ENCODE peak calls at places on chromosomes 2 and 18, in ten cellular contexts. One of them, this sample, is unnamed.

GRCh38 chr18:79608535-79608934 is 71.1 kb upstream of the CTDP1 start:
- DNase-seq in astrocyte of the spinal cord: no peak
- DNase-seq in brain microvascular endothelial cell: no peak
- DNase-seq in heart left ventricle: peak
- DNase-seq in NCI-H524: no peak
- DNase-seq in CD8-positive, alpha-beta T cell: no peak
- DNase-seq in left lung: peak
- DNase-seq in EH: no peak
- DNase-seq in amygdala: no peak
- DNase-seq in NCI-H1105: no peak
- DNase-seq in this sample: no peak

GRCh38 chr2:184067502-184067901 is 530.8 kb upstream of the ZNF804A start:
- DNase-seq in heart left ventricle: no peak
- DNase-seq in CD8-positive, alpha-beta T cell: no peak
- DNase-seq in EH: no peak
- DNase-seq in left lung: no peak
- DNase-seq in NCI-H524: no peak
- DNase-seq in NCI-H1105: no peak
- DNase-seq in amygdala: no peak
- DNase-seq in brain microvascular endothelial cell: no peak
- DNase-seq in astrocyte of the spinal cord: no peak
- DNase-seq in this sample: no peak

GRCh38 chr18:43279015-43279758 is 1.9 kb upstream of the SYT4 start:
- DNase-seq in amygdala: peak
- DNase-seq in NCI-H524: peak
- DNase-seq in CD8-positive, alpha-beta T cell: no peak
- DNase-seq in astrocyte of the spinal cord: peak
- DNase-seq in brain microvascular endothelial cell: no peak
- DNase-seq in left lung: no peak
- DNase-seq in heart left ventricle: no peak
- DNase-seq in NCI-H1105: peak
- DNase-seq in EH: no peak
- DNase-seq in this sample: no peak

GRCh38 chr2:96773922-96774321 is 13.2 kb downstream of the CNNM4 start:
- DNase-seq in amygdala: no peak
- DNase-seq in brain microvascular endothelial cell: no peak
- DNase-seq in astrocyte of the spinal cord: no peak
- DNase-seq in left lung: no peak
- DNase-seq in NCI-H524: no peak
- DNase-seq in NCI-H1105: peak
- DNase-seq in EH: no peak
- DNase-seq in heart left ventricle: no peak
- DNase-seq in CD8-positive, alpha-beta T cell: peak
- DNase-seq in this sample: no peak

GRCh38 chr18:56019156-56019555 is 431.2 kb upstream of the TCF4 start:
- DNase-seq in left lung: no peak
- DNase-seq in astrocyte of the spinal cord: no peak
- DNase-seq in brain microvascular endothelial cell: no peak
- DNase-seq in NCI-H524: no peak
- DNase-seq in CD8-positive, alpha-beta T cell: no peak
- DNase-seq in amygdala: no peak
- DNase-seq in NCI-H1105: no peak
- DNase-seq in heart left ventricle: no peak
- DNase-seq in EH: no peak
- DNase-seq in this sample: no peak

GRCh38 chr2:60294901-60295590 is 258.4 kb downstream of the BCL11A start:
- DNase-seq in NCI-H1105: no peak
- DNase-seq in CD8-positive, alpha-beta T cell: no peak
- DNase-seq in EH: no peak
- DNase-seq in NCI-H524: no peak
- DNase-seq in left lung: no peak
- DNase-seq in brain microvascular endothelial cell: no peak
- DNase-seq in heart left ventricle: no peak
- DNase-seq in amygdala: no peak
- DNase-seq in astrocyte of the spinal cord: no peak
- DNase-seq in this sample: no peak

GRCh38 chr2:46845542-46846453 is 69.8 kb downstream of the MCFD2 start:
- DNase-seq in astrocyte of the spinal cord: no peak
- DNase-seq in NCI-H524: no peak
- DNase-seq in left lung: no peak
- DNase-seq in NCI-H1105: no peak
- DNase-seq in brain microvascular endothelial cell: no peak
- DNase-seq in CD8-positive, alpha-beta T cell: no peak
- DNase-seq in amygdala: no peak
- DNase-seq in heart left ventricle: no peak
- DNase-seq in EH: peak
- DNase-seq in this sample: no peak

GRCh38 chr2:162926501-162926900 is 87.9 kb upstream of the KCNH7 start:
- DNase-seq in NCI-H524: no peak
- DNase-seq in brain microvascular endothelial cell: peak
- DNase-seq in astrocyte of the spinal cord: peak
- DNase-seq in NCI-H1105: no peak
- DNase-seq in left lung: no peak
- DNase-seq in EH: peak
- DNase-seq in CD8-positive, alpha-beta T cell: no peak
- DNase-seq in heart left ventricle: no peak
- DNase-seq in amygdala: no peak
- DNase-seq in this sample: no peak

GRCh38 chr2:195395351-195395750 is 261.7 kb upstream of the SLC39A10 start:
- DNase-seq in NCI-H524: no peak
- DNase-seq in brain microvascular endothelial cell: peak
- DNase-seq in EH: peak
- DNase-seq in amygdala: no peak
- DNase-seq in heart left ventricle: no peak
- DNase-seq in CD8-positive, alpha-beta T cell: no peak
- DNase-seq in left lung: no peak
- DNase-seq in astrocyte of the spinal cord: no peak
- DNase-seq in NCI-H1105: no peak
- DNase-seq in this sample: no peak

GRCh38 chr2:113248997-113249770 is 29.5 kb downstream of the PAX8 start:
- DNase-seq in CD8-positive, alpha-beta T cell: peak
- DNase-seq in brain microvascular endothelial cell: peak
- DNase-seq in NCI-H524: peak
- DNase-seq in amygdala: peak
- DNase-seq in heart left ventricle: peak
- DNase-seq in astrocyte of the spinal cord: peak
- DNase-seq in left lung: peak
- DNase-seq in EH: peak
- DNase-seq in NCI-H1105: peak
- DNase-seq in this sample: peak

GRCh38 chr2:58890865-58891525 is 649.9 kb upstream of the FANCL start:
- DNase-seq in EH: no peak
- DNase-seq in astrocyte of the spinal cord: no peak
- DNase-seq in heart left ventricle: no peak
- DNase-seq in NCI-H524: no peak
- DNase-seq in CD8-positive, alpha-beta T cell: no peak
- DNase-seq in amygdala: no peak
- DNase-seq in brain microvascular endothelial cell: no peak
- DNase-seq in NCI-H1105: no peak
- DNase-seq in left lung: no peak
- DNase-seq in this sample: no peak

GRCh38 chr2:118148133-118148532 is 59.9 kb downstream of the INSIG2 start:
- DNase-seq in NCI-H1105: no peak
- DNase-seq in astrocyte of the spinal cord: no peak
- DNase-seq in brain microvascular endothelial cell: no peak
- DNase-seq in NCI-H524: no peak
- DNase-seq in heart left ventricle: no peak
- DNase-seq in amygdala: no peak
- DNase-seq in left lung: no peak
- DNase-seq in CD8-positive, alpha-beta T cell: no peak
- DNase-seq in EH: no peak
- DNase-seq in this sample: no peak

GRCh38 chr2:23430263-23430662 is 45.3 kb downstream of the KLHL29 start:
- DNase-seq in brain microvascular endothelial cell: peak
- DNase-seq in CD8-positive, alpha-beta T cell: no peak
- DNase-seq in NCI-H1105: no peak
- DNase-seq in NCI-H524: no peak
- DNase-seq in left lung: no peak
- DNase-seq in heart left ventricle: no peak
- DNase-seq in amygdala: no peak
- DNase-seq in EH: peak
- DNase-seq in astrocyte of the spinal cord: peak
- DNase-seq in this sample: no peak

GRCh38 chr18:75544051-75544481 is 116.6 kb upstream of the SMIM21 start:
- DNase-seq in amygdala: no peak
- DNase-seq in CD8-positive, alpha-beta T cell: no peak
- DNase-seq in EH: peak
- DNase-seq in NCI-H1105: no peak
- DNase-seq in left lung: no peak
- DNase-seq in NCI-H524: no peak
- DNase-seq in astrocyte of the spinal cord: peak
- DNase-seq in brain microvascular endothelial cell: no peak
- DNase-seq in heart left ventricle: no peak
- DNase-seq in this sample: no peak

GRCh38 chr2:64976276-64976675 is 12.9 kb upstream of the SLC1A4 start:
- DNase-seq in left lung: no peak
- DNase-seq in brain microvascular endothelial cell: no peak
- DNase-seq in amygdala: no peak
- DNase-seq in NCI-H524: no peak
- DNase-seq in CD8-positive, alpha-beta T cell: no peak
- DNase-seq in EH: no peak
- DNase-seq in heart left ventricle: no peak
- DNase-seq in NCI-H1105: no peak
- DNase-seq in astrocyte of the spinal cord: no peak
- DNase-seq in this sample: no peak

GRCh38 chr2:166972002-166972401 is 83.7 kb downstream of the XIRP2 start:
- DNase-seq in brain microvascular endothelial cell: no peak
- DNase-seq in astrocyte of the spinal cord: no peak
- DNase-seq in NCI-H1105: no peak
- DNase-seq in heart left ventricle: no peak
- DNase-seq in amygdala: no peak
- DNase-seq in NCI-H524: no peak
- DNase-seq in EH: no peak
- DNase-seq in CD8-positive, alpha-beta T cell: no peak
- DNase-seq in left lung: no peak
- DNase-seq in this sample: no peak

GRCh38 chr2:66574701-66575624 is 140.0 kb downstream of the MEIS1 start:
- DNase-seq in EH: peak
- DNase-seq in amygdala: peak
- DNase-seq in brain microvascular endothelial cell: peak
- DNase-seq in astrocyte of the spinal cord: peak
- DNase-seq in NCI-H1105: peak
- DNase-seq in CD8-positive, alpha-beta T cell: no peak
- DNase-seq in left lung: no peak
- DNase-seq in NCI-H524: peak
- DNase-seq in heart left ventricle: peak
- DNase-seq in this sample: no peak

GRCh38 chr2:73373335-73373734 is 12.3 kb upstream of the ALMS1 start:
- DNase-seq in NCI-H1105: no peak
- DNase-seq in EH: no peak
- DNase-seq in CD8-positive, alpha-beta T cell: no peak
- DNase-seq in astrocyte of the spinal cord: no peak
- DNase-seq in heart left ventricle: no peak
- DNase-seq in amygdala: no peak
- DNase-seq in left lung: no peak
- DNase-seq in NCI-H524: no peak
- DNase-seq in brain microvascular endothelial cell: no peak
- DNase-seq in this sample: no peak

GRCh38 chr2:187220100-187220499 is 228.0 kb downstream of the CALCRL start:
- DNase-seq in heart left ventricle: no peak
- DNase-seq in amygdala: no peak
- DNase-seq in NCI-H1105: no peak
- DNase-seq in left lung: no peak
- DNase-seq in EH: no peak
- DNase-seq in NCI-H524: no peak
- DNase-seq in CD8-positive, alpha-beta T cell: no peak
- DNase-seq in astrocyte of the spinal cord: no peak
- DNase-seq in brain microvascular endothelial cell: no peak
- DNase-seq in this sample: no peak

GRCh38 chr2:156319811-156320490 is 12.6 kb downstream of the NR4A2 start:
- DNase-seq in NCI-H1105: no peak
- DNase-seq in heart left ventricle: peak
- DNase-seq in amygdala: no peak
- DNase-seq in CD8-positive, alpha-beta T cell: no peak
- DNase-seq in brain microvascular endothelial cell: no peak
- DNase-seq in astrocyte of the spinal cord: no peak
- DNase-seq in EH: peak
- DNase-seq in left lung: peak
- DNase-seq in NCI-H524: no peak
- DNase-seq in this sample: no peak

GRCh38 chr2:224412064-224412921 is 10.4 kb upstream of the FAM124B start:
- DNase-seq in amygdala: no peak
- DNase-seq in NCI-H1105: peak
- DNase-seq in astrocyte of the spinal cord: peak
- DNase-seq in heart left ventricle: no peak
- DNase-seq in brain microvascular endothelial cell: peak
- DNase-seq in EH: peak
- DNase-seq in CD8-positive, alpha-beta T cell: no peak
- DNase-seq in left lung: no peak
- DNase-seq in NCI-H524: no peak
- DNase-seq in this sample: no peak

GRCh38 chr2:217279571-217279970 is 419.7 kb upstream of the TNP1 start:
- DNase-seq in NCI-H1105: no peak
- DNase-seq in NCI-H524: no peak
- DNase-seq in brain microvascular endothelial cell: peak
- DNase-seq in left lung: no peak
- DNase-seq in astrocyte of the spinal cord: peak
- DNase-seq in CD8-positive, alpha-beta T cell: no peak
- DNase-seq in amygdala: no peak
- DNase-seq in EH: peak
- DNase-seq in heart left ventricle: no peak
- DNase-seq in this sample: no peak

GRCh38 chr2:7180641-7181370 is 263.6 kb downstream of the RNF144A start:
- DNase-seq in CD8-positive, alpha-beta T cell: no peak
- DNase-seq in amygdala: no peak
- DNase-seq in left lung: no peak
- DNase-seq in EH: no peak
- DNase-seq in NCI-H1105: no peak
- DNase-seq in astrocyte of the spinal cord: peak
- DNase-seq in brain microvascular endothelial cell: no peak
- DNase-seq in NCI-H524: no peak
- DNase-seq in heart left ventricle: no peak
- DNase-seq in this sample: no peak

GRCh38 chr2:101002562-101003277 is 631 bp downstream of the RPL31 start:
- DNase-seq in CD8-positive, alpha-beta T cell: no peak
- DNase-seq in heart left ventricle: no peak
- DNase-seq in NCI-H1105: no peak
- DNase-seq in NCI-H524: no peak
- DNase-seq in EH: peak
- DNase-seq in left lung: no peak
- DNase-seq in astrocyte of the spinal cord: peak
- DNase-seq in amygdala: no peak
- DNase-seq in brain microvascular endothelial cell: no peak
- DNase-seq in this sample: no peak

GRCh38 chr2:30686000-30686399 is 121.2 kb downstream of the CAPN13 start:
- DNase-seq in EH: no peak
- DNase-seq in brain microvascular endothelial cell: no peak
- DNase-seq in NCI-H524: peak
- DNase-seq in NCI-H1105: peak
- DNase-seq in astrocyte of the spinal cord: no peak
- DNase-seq in CD8-positive, alpha-beta T cell: no peak
- DNase-seq in amygdala: no peak
- DNase-seq in heart left ventricle: no peak
- DNase-seq in left lung: no peak
- DNase-seq in this sample: no peak

GRCh38 chr2:118269408-118270051 is 181.3 kb downstream of the INSIG2 start:
- DNase-seq in NCI-H524: peak
- DNase-seq in astrocyte of the spinal cord: no peak
- DNase-seq in brain microvascular endothelial cell: no peak
- DNase-seq in amygdala: no peak
- DNase-seq in heart left ventricle: no peak
- DNase-seq in NCI-H1105: no peak
- DNase-seq in EH: peak
- DNase-seq in CD8-positive, alpha-beta T cell: no peak
- DNase-seq in left lung: no peak
- DNase-seq in this sample: no peak

GRCh38 chr18:60018801-60019462 is 119.1 kb downstream of the PMAIP1 start:
- DNase-seq in amygdala: no peak
- DNase-seq in NCI-H1105: no peak
- DNase-seq in EH: peak
- DNase-seq in left lung: no peak
- DNase-seq in astrocyte of the spinal cord: peak
- DNase-seq in NCI-H524: no peak
- DNase-seq in CD8-positive, alpha-beta T cell: no peak
- DNase-seq in heart left ventricle: no peak
- DNase-seq in brain microvascular endothelial cell: peak
- DNase-seq in this sample: no peak

GRCh38 chr2:74792282-74792681 is 41.6 kb upstream of the HK2 start:
- DNase-seq in left lung: no peak
- DNase-seq in brain microvascular endothelial cell: no peak
- DNase-seq in heart left ventricle: no peak
- DNase-seq in NCI-H524: no peak
- DNase-seq in astrocyte of the spinal cord: no peak
- DNase-seq in EH: no peak
- DNase-seq in amygdala: no peak
- DNase-seq in CD8-positive, alpha-beta T cell: no peak
- DNase-seq in NCI-H1105: no peak
- DNase-seq in this sample: no peak